ENCODE peak calls at places on chromosomes 5 and 9, in four cellular contexts. One of them, this sample, is unnamed.
A peak's percentile ranks its signal among the peaks of the same experiment; 100 is the strongest.

GRCh38 chr9:116482740-116483139 is 204.4 kb upstream of the TRIM32 start:
- DNase-seq in WTC11: peak; percentile 45
- DNase-seq in HepG2: no peak
- DNase-seq in GM12878: no peak
- DNase-seq in this sample: no peak

GRCh38 chr5:85843535-85843934 is 774.2 kb upstream of the COX7C start:
- DNase-seq in WTC11: peak; percentile 11
- DNase-seq in HepG2: no peak
- DNase-seq in GM12878: no peak
- DNase-seq in this sample: no peak

GRCh38 chr5:82351754-82352145 is 73.6 kb upstream of the RPS23 start:
- DNase-seq in WTC11: no peak
- DNase-seq in GM12878: no peak
- DNase-seq in HepG2: peak; percentile 73
- DNase-seq in this sample: peak; percentile 68

GRCh38 chr9:22148876-22149637 is 140.0 kb upstream of the CDKN2B start:
- DNase-seq in GM12878: no peak
- DNase-seq in WTC11: no peak
- DNase-seq in HepG2: no peak
- DNase-seq in this sample: no peak

GRCh38 chr5:149930754-149931574 is 13.6 kb downstream of the PDE6A start:
- DNase-seq in HepG2: no peak
- DNase-seq in GM12878: no peak
- DNase-seq in WTC11: no peak
- DNase-seq in this sample: no peak

GRCh38 chr9:14190240-14190639 is 123.7 kb downstream of the NFIB start:
- DNase-seq in WTC11: no peak
- DNase-seq in HepG2: no peak
- DNase-seq in GM12878: no peak
- DNase-seq in this sample: no peak

GRCh38 chr5:148998174-148998797 is 64.6 kb downstream of the SH3TC2 start:
- DNase-seq in HepG2: peak; percentile 38
- DNase-seq in WTC11: no peak
- DNase-seq in GM12878: no peak
- DNase-seq in this sample: peak; percentile 26

GRCh38 chr9:109709881-109710280 is 70.1 kb upstream of the PALM2AKAP2 start:
- DNase-seq in WTC11: no peak
- DNase-seq in HepG2: no peak
- DNase-seq in GM12878: no peak
- DNase-seq in this sample: no peak

GRCh38 chr5:144876990-144877389 is 706.3 kb downstream of the KCTD16 start:
- DNase-seq in WTC11: no peak
- DNase-seq in GM12878: no peak
- DNase-seq in HepG2: no peak
- DNase-seq in this sample: no peak

GRCh38 chr5:158843305-158843704 is 256.4 kb downstream of the EBF1 start:
- DNase-seq in GM12878: no peak
- DNase-seq in HepG2: no peak
- DNase-seq in WTC11: no peak
- DNase-seq in this sample: no peak

GRCh38 chr9:109816490-109816889 is 36.5 kb downstream of the PALM2AKAP2 start:
- DNase-seq in HepG2: peak; percentile 86
- DNase-seq in WTC11: no peak
- DNase-seq in GM12878: no peak
- DNase-seq in this sample: no peak

GRCh38 chr5:5165541-5166002 is 25.4 kb downstream of the ADAMTS16 start:
- DNase-seq in HepG2: no peak
- DNase-seq in WTC11: no peak
- DNase-seq in GM12878: no peak
- DNase-seq in this sample: no peak

GRCh38 chr5:11377896-11378295 is 526.4 kb downstream of the CTNND2 start:
- DNase-seq in GM12878: no peak
- DNase-seq in WTC11: no peak
- DNase-seq in HepG2: no peak
- DNase-seq in this sample: no peak

GRCh38 chr9:20618361-20618799 is 3.9 kb downstream of the MLLT3 start:
- DNase-seq in WTC11: no peak
- DNase-seq in HepG2: peak; percentile 14
- DNase-seq in GM12878: no peak
- DNase-seq in this sample: no peak

GRCh38 chr5:17411436-17411835 is 86.6 kb upstream of the TAF11L2 start:
- DNase-seq in WTC11: no peak
- DNase-seq in HepG2: no peak
- DNase-seq in GM12878: no peak
- DNase-seq in this sample: no peak

GRCh38 chr9:128412120-128412790 is 8.4 kb upstream of the CERCAM start:
- DNase-seq in HepG2: peak; percentile 58
- DNase-seq in WTC11: peak; percentile 99
- DNase-seq in GM12878: no peak
- DNase-seq in this sample: peak; percentile 66

GRCh38 chr5:61401726-61402125 is 69.7 kb downstream of the ZSWIM6 start:
- DNase-seq in WTC11: no peak
- DNase-seq in HepG2: no peak
- DNase-seq in GM12878: no peak
- DNase-seq in this sample: no peak

GRCh38 chr5:65483474-65484346 is 2.0 kb upstream of the ADAMTS6 start:
- DNase-seq in HepG2: peak; percentile 63
- DNase-seq in WTC11: no peak
- DNase-seq in GM12878: peak; percentile 36
- DNase-seq in this sample: no peak

GRCh38 chr5:168916852-168917251 is 337.7 kb upstream of the PANK3 start:
- DNase-seq in HepG2: no peak
- DNase-seq in WTC11: no peak
- DNase-seq in GM12878: no peak
- DNase-seq in this sample: no peak

GRCh38 chr9:29773676-29774075 is 2200.4 kb upstream of the C9orf72 start:
- DNase-seq in WTC11: no peak
- DNase-seq in GM12878: no peak
- DNase-seq in HepG2: no peak
- DNase-seq in this sample: no peak

GRCh38 chr9:26234865-26235264 is 556.6 kb upstream of the TUSC1 start:
- DNase-seq in HepG2: no peak
- DNase-seq in WTC11: no peak
- DNase-seq in GM12878: no peak
- DNase-seq in this sample: no peak

GRCh38 chr9:101601904-101602765 is 7.4 kb upstream of the PPP3R2 start:
- DNase-seq in HepG2: peak; percentile 46
- DNase-seq in GM12878: no peak
- DNase-seq in WTC11: peak; percentile 22
- DNase-seq in this sample: peak; percentile 42

GRCh38 chr9:127753556-127753955 is 18.5 kb upstream of the TOR2A start:
- DNase-seq in WTC11: no peak
- DNase-seq in GM12878: no peak
- DNase-seq in HepG2: no peak
- DNase-seq in this sample: no peak

GRCh38 chr5:140041492-140042421 is 1.3 kb downstream of the NRG2 start:
- DNase-seq in HepG2: no peak
- DNase-seq in GM12878: peak; percentile 36
- DNase-seq in WTC11: peak; percentile 39
- DNase-seq in this sample: no peak

GRCh38 chr5:19795218-19795617 is 192.8 kb downstream of the CDH18 start:
- DNase-seq in HepG2: peak; percentile 3
- DNase-seq in GM12878: no peak
- DNase-seq in WTC11: peak; percentile 13
- DNase-seq in this sample: no peak

GRCh38 chr5:1719860-1720259 is 79.8 kb downstream of the MRPL36 start:
- DNase-seq in WTC11: no peak
- DNase-seq in HepG2: no peak
- DNase-seq in GM12878: no peak
- DNase-seq in this sample: no peak

GRCh38 chr5:77312411-77312810 is 101.9 kb downstream of the PDE8B start:
- DNase-seq in GM12878: no peak
- DNase-seq in WTC11: no peak
- DNase-seq in HepG2: no peak
- DNase-seq in this sample: no peak

GRCh38 chr5:171857537-171857936 is 71.9 kb downstream of the SMIM23 start:
- DNase-seq in GM12878: no peak
- DNase-seq in HepG2: no peak
- DNase-seq in WTC11: no peak
- DNase-seq in this sample: no peak

DNA sequence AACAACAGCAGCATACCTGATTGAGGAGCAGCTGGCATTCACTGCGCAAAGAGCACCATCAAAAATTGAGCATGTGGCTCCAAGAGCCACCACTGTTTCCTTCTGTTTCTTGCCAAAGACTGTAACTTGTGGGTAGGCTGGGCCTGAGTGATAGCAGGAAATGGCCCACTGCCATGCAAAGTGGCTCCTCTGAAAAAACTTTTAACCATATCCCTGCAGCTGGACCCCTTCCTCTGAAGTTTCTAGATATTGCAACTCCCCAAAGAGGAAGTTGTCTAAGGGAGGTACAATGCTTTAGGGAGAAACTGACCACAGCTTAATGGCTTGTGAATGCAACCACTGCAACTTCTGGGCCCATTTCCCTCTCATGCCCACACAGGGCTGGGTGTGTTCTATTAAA is 355.4 kb upstream of the PDE4D start:
- DNase-seq in GM12878: peak; percentile 70
- DNase-seq in HepG2: no peak
- DNase-seq in WTC11: no peak
- DNase-seq in this sample: no peak
- TF ChIP-seq ETV6 in GM12878: no peak
- TF ChIP-seq ETV6 in HepG2: no peak
- TF ChIP-seq ETV6 in WTC11: no peak
- TF ChIP-seq ETV6 in this sample: no peak

DNA sequence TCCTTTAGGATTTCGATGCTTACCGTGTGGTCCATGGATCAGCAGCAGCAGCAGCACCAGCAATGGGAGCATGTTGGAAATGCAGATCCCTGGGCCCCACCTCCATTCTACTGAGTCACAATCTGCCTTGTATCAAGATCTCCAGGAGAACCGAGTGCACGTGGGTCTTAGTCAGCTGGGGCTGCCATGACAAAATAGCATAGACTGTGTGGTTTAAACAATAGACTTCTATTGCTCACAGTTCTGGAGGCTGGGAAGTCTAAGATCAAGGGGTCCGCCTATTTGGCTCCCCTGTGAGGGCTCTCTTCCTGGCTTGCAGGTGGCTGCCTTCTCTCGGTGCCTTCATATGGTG is 1.3 kb upstream of the PROP1 start:
- DNase-seq in HepG2: no peak
- DNase-seq in GM12878: no peak
- DNase-seq in WTC11: no peak
- DNase-seq in this sample: no peak
- TF ChIP-seq TCF7 in HepG2: no peak
- TF ChIP-seq TCF7 in GM12878: no peak
- TF ChIP-seq TCF7 in WTC11: no peak
- TF ChIP-seq TCF7 in this sample: no peak

GRCh38 chr5:21685016-21685415 is 1168.1 kb downstream of the CDH12 start:
- DNase-seq in GM12878: no peak
- DNase-seq in WTC11: no peak
- DNase-seq in HepG2: no peak
- DNase-seq in this sample: no peak

GRCh38 chr5:21688655-21689054 is 1164.5 kb downstream of the CDH12 start:
- DNase-seq in WTC11: no peak
- DNase-seq in HepG2: no peak
- DNase-seq in GM12878: no peak
- DNase-seq in this sample: no peak

GRCh38 chr5:21681906-21682305 is 1171.2 kb downstream of the CDH12 start:
- DNase-seq in WTC11: no peak
- DNase-seq in HepG2: no peak
- DNase-seq in GM12878: no peak
- DNase-seq in this sample: no peak

GRCh38 chr5:21685536-21685935 is 1167.6 kb downstream of the CDH12 start:
- DNase-seq in HepG2: no peak
- DNase-seq in GM12878: no peak
- DNase-seq in WTC11: no peak
- DNase-seq in this sample: no peak

DNA sequence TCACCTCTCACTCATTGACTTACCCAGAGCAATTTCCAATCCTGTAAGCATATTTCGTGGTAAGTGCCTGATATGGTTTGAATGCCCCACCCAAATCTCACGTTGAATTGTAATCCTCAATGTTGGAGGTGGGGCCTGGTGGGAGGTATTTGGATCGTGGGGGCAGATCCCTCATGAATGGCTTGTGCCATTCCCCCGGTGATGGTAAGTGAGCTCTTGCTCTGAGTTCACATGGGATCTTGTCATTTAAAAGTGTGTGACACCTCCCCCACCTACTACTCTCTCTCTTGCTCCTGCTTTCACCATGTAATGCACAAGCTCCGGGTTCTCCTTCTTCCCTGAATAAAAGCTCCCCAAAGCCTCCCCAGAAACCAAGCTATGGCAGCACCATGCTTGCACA is 1165.5 kb downstream of the CDH12 start:
- DNase-seq in WTC11: no peak
- DNase-seq in GM12878: no peak
- DNase-seq in HepG2: no peak
- DNase-seq in this sample: no peak
- TF ChIP-seq ETV6 in WTC11: no peak
- TF ChIP-seq ETV6 in GM12878: no peak
- TF ChIP-seq ETV6 in HepG2: no peak
- TF ChIP-seq ETV6 in this sample: no peak

GRCh38 chr9:37914701-37915358 is 10.9 kb upstream of the SLC25A51 start:
- DNase-seq in WTC11: no peak
- DNase-seq in GM12878: no peak
- DNase-seq in HepG2: no peak
- DNase-seq in this sample: no peak

GRCh38 chr9:37917315-37917731 is 13.4 kb upstream of the SLC25A51 start:
- DNase-seq in WTC11: no peak
- DNase-seq in HepG2: no peak
- DNase-seq in GM12878: no peak
- DNase-seq in this sample: no peak

GRCh38 chr9:37917801-37918664 is 14.1 kb upstream of the SLC25A51 start:
- DNase-seq in HepG2: no peak
- DNase-seq in GM12878: no peak
- DNase-seq in WTC11: no peak
- DNase-seq in this sample: no peak

GRCh38 chr9:37915911-37916470 is 12.1 kb upstream of the SLC25A51 start:
- DNase-seq in GM12878: no peak
- DNase-seq in WTC11: no peak
- DNase-seq in HepG2: no peak
- DNase-seq in this sample: no peak

DNA sequence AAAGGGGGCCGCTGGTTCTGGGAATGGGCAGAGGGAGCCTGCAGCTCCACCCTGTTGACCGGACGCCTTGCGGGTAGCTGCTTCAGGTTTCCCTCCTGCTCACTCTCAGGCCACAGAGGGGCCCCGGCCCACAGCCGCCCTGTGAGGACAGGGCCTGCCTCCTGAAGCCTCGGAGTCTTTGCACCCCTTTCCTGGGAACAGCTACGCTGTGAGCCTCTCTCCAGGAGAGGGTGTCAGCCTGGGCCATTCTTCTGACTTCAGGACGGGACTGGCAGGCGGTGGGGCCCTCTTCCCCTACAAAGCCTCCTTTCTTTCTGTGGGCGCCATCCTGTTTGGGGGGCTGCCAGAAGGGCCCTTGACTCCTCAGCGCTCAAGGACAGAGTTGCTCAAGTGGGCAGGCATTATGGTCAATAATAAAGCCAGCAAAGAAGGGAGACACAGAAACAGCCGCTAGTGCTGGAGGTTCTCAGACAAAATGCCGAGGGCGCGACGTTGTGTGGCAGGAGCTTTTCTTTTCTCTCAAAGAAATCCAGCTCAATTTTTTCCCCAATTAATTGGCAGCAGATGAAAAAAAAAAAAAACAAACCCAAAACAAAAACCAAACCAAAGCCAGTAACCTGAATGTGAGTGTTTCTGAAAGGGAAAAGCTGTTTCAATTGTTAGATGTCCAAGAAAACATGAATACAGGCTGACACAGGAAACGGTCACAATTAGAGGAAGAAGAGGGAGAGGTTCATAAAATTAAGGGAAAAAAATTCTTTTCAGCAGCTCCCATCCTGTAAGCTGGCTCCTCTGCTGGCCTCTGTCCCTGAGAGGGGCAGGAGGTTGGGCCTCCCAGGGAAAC is 12.8 kb upstream of the SLC25A51 start:
- DNase-seq in GM12878: no peak
- DNase-seq in WTC11: no peak
- DNase-seq in HepG2: no peak
- DNase-seq in this sample: no peak
- TF ChIP-seq TCF7 in GM12878: no peak
- TF ChIP-seq TCF7 in WTC11: no peak
- TF ChIP-seq TCF7 in HepG2: no peak
- TF ChIP-seq TCF7 in this sample: no peak